ENCODE peak calls at places on chromosomes 5 and 9, in ten cellular contexts. O is fibroblast of gingiva; G is iris pigment epithelial cell; K is occipital lobe; Y is Caco-2; Z is GM10248; W is mesendoderm; S is stimulated activated CD4-positive, alpha-beta T cell treated with anti-CD3 and anti-CD28 coated beads, TNF-alpha, amount 100 ng/mL, for 4 hours; I is stimulated activated CD8-positive, alpha-beta memory T cell treated with anti-CD3 and anti-CD28 coated beads, Interleukin-7, amount 100 ng/mL, for 4 hours; E is activated naive CD8-positive, alpha-beta T cell treated with anti-CD3 and anti-CD28 coated beads, Interleukin-2, amount 10 ng/mL, durations not matched to agents 7 days and 5 days. N is an unnamed sample.

GRCh38 chr5:112024769-112025168 is 267.8 kb upstream of the NREP start:
- DNase-seq in W (no peak), G (peak), S (no peak), E (no peak), K (no peak), Y (no peak), O (peak), Z (no peak), I (no peak), N (no peak)

GRCh38 chr5:137636846-137637515 is 98.9 kb downstream of the KLHL3 start:
- DNase-seq in K (no peak), G (no peak), O (no peak), W (no peak), I (no peak), S (no peak), E (no peak), Y (no peak), Z (no peak), N (no peak)

GRCh38 chr5:111764019-111764418 is 7.0 kb upstream of the NREP start:
- DNase-seq in G (no peak), E (no peak), Z (no peak), S (no peak), W (no peak), O (no peak), K (no peak), Y (no peak), I (no peak), N (no peak)

GRCh38 chr5:91235194-91235793 is 147.8 kb downstream of the ARRDC3 start:
- DNase-seq in E (no peak), G (no peak), Z (no peak), O (no peak), K (no peak), S (no peak), Y (no peak), W (no peak), I (no peak), N (no peak)

GRCh38 chr5:141855265-141856029 is 22.8 kb downstream of the PCDH1 start:
- DNase-seq in Z (no peak), K (peak), I (no peak), W (no peak), E (no peak), O (no peak), G (no peak), S (no peak), Y (no peak), N (peak)

GRCh38 chr5:80998590-80998979 is 38.4 kb downstream of the RASGRF2 start:
- DNase-seq in S (no peak), O (no peak), W (no peak), E (no peak), K (no peak), G (no peak), I (peak), Y (no peak), Z (no peak), N (peak)

GRCh38 chr9:33202552-33203300 is 35.6 kb upstream of the B4GALT1 start:
- DNase-seq in I (peak), Y (no peak), K (no peak), Z (peak), E (peak), O (peak), W (no peak), G (peak), S (no peak), N (peak)

GRCh38 chr9:94175669-94176068 is 83.4 kb upstream of the ZNF169 start:
- DNase-seq in W (peak), K (no peak), Y (no peak), Z (no peak), E (no peak), G (peak), O (no peak), I (no peak), S (no peak), N (no peak)

GRCh38 chr9:111005711-111006482 is 32.4 kb downstream of the LPAR1 start:
- DNase-seq in O (peak), Z (no peak), W (no peak), G (no peak), E (no peak), S (no peak), Y (no peak), I (no peak), K (no peak), N (no peak)

GRCh38 chr5:154472871-154473580 is 5.0 kb downstream of the HAND1 start:
- DNase-seq in Y (no peak), G (no peak), Z (no peak), I (no peak), W (peak), O (no peak), S (no peak), E (no peak), K (no peak), N (no peak)

GRCh38 chr9:88326936-88327335 is 61.3 kb upstream of the SPIN1 start:
- DNase-seq in K (no peak), Y (no peak), G (no peak), W (no peak), E (no peak), S (no peak), O (no peak), Z (no peak), I (no peak), N (no peak)

N was measured in head of caudate nucleus.